ENCODE peak calls at places on chromosomes 5 and 9, in nine cellular contexts. L is left ventricle myocardium inferior; M is C1 segment of cervical spinal cord; B is GM20000; D is prostate gland; I is EL; G is stimulated activated CD8-positive, alpha-beta memory T cell treated with anti-CD3 and anti-CD28 coated beads, Interleukin-15, amount 100 ng/mL, for 48 hours; A is NCI-H1092 treated with DMSO at 0.1 percent for 48 hours; T is activated CD4-positive, alpha-beta T cell treated with anti-CD3 and anti-CD28 coated beads, Interleukin-2, amount 10 ng/mL, durations not matched to agents 7 days and 5 days. S is an unnamed sample.

GRCh38 chr9:126128494-126129142 is 198.0 kb upstream of the MVB12B start:
- DNase-seq in G (no peak), I (no peak), B (no peak), A (no peak), L (no peak), D (no peak), M (no peak), T (no peak), S (no peak)

GRCh38 chr5:38265546-38266179 is 7.3 kb downstream of the EGFLAM start:
- DNase-seq in D (peak), M (peak), G (peak), B (peak), L (peak), I (peak), A (peak), T (peak), S (no peak)

GRCh38 chr9:136373300-136374182 is at the start of gene CARD9:
- DNase-seq in M (peak), D (no peak), A (no peak), B (peak), L (peak), T (no peak), I (no peak), G (no peak), S (no peak)

GRCh38 chr9:108412755-108413154 is 443.0 kb downstream of the ACTL7B start:
- DNase-seq in M (no peak), I (peak), D (no peak), A (peak), G (no peak), L (no peak), T (no peak), B (no peak), S (no peak)

GRCh38 chr5:71830626-71831539 is 111.8 kb downstream of the CARTPT start:
- DNase-seq in G (no peak), A (peak), I (peak), D (peak), T (no peak), M (peak), L (peak), B (no peak), S (peak)

GRCh38 chr9:137550241-137550621 is at the start of gene PNPLA7:
- DNase-seq in I (peak), L (peak), D (peak), B (peak), M (peak), G (peak), A (peak), T (peak), S (peak)

GRCh38 chr5:14439087-14439841 is 142.3 kb upstream of the OTULINL start:
- DNase-seq in M (no peak), T (no peak), D (no peak), I (no peak), A (no peak), L (no peak), G (no peak), B (no peak), S (no peak)

GRCh38 chr9:129944501-129945116 is 98.4 kb downstream of the FNBP1 start:
- DNase-seq in T (peak), D (no peak), I (no peak), B (no peak), M (no peak), A (no peak), G (peak), L (no peak), S (no peak)

GRCh38 chr5:6427689-6428088 is 21.0 kb upstream of the UBE2QL1 start:
- DNase-seq in I (peak), B (no peak), M (no peak), D (no peak), A (no peak), L (no peak), T (no peak), G (no peak), S (no peak)

GRCh38 chr5:124538196-124538595 is 208.2 kb downstream of the ZNF608 start:
- DNase-seq in D (no peak), T (no peak), I (no peak), A (no peak), L (no peak), M (no peak), G (no peak), B (no peak), S (no peak)

GRCh38 chr5:113273949-113274348 is 160.8 kb downstream of the TSSK1B start:
- DNase-seq in M (no peak), G (no peak), T (peak), A (no peak), B (no peak), L (no peak), D (no peak), I (no peak), S (no peak)

S was measured in NCI-H2029 treated with DMSO at 0.1 percent for 48 hours.